ENCODE peak calls at places on chromosomes 12 and 14, in seven cellular contexts. B is activated naive CD8-positive, alpha-beta T cell treated with anti-CD3 and anti-CD28 coated beads, Interleukin-2, amount 50 U/mL, for 24 hours; Q is NCI-H1092 treated with DMSO at 0.1 percent for 48 hours; F is neuronal stem cell; Y is lower leg skin; G is NCI-H1930; J is GM23248. Z is an unnamed sample.

GRCh38 chr14:50312734-50313054 is 570 bp downstream of the DMAC2L start:
- DNase-seq in B (no peak), Q (peak), F (no peak), Y (no peak), G (no peak), J (no peak), Z (no peak)

GRCh38 chr14:103404032-103404918 is 19.1 kb downstream of the MARK3 start:
- DNase-seq in B (no peak), Q (no peak), F (no peak), Y (no peak), G (no peak), J (peak), Z (no peak)

GRCh38 chr12:97794335-97794734 is 331.7 kb downstream of the RMST start:
- DNase-seq in B (no peak), Q (no peak), F (no peak), Y (no peak), G (no peak), J (no peak), Z (no peak)

GRCh38 chr12:13234045-13234641 is 37.6 kb downstream of the EMP1 start:
- DNase-seq in B (no peak), Q (peak), F (peak), Y (no peak), G (no peak), J (peak), Z (peak)

GRCh38 chr12:14893471-14894250 is 8.0 kb upstream of the MGP start:
- DNase-seq in B (no peak), Q (no peak), F (no peak), Y (no peak), G (no peak), J (no peak), Z (peak)

GRCh38 chr12:79673334-79673733 is 17.4 kb downstream of the PAWR start:
- DNase-seq in B (no peak), Q (peak), F (no peak), Y (no peak), G (no peak), J (no peak), Z (no peak)

GRCh38 chr14:104770851-104771272 is 17.9 kb downstream of the SIVA1 start:
- DNase-seq in B (peak), Q (no peak), F (no peak), Y (no peak), G (no peak), J (peak), Z (no peak)

GRCh38 chr12:95279835-95280234 is 62.2 kb downstream of the VEZT start:
- DNase-seq in B (no peak), Q (no peak), F (no peak), Y (no peak), G (no peak), J (no peak), Z (no peak)

GRCh38 chr12:96034631-96035282 is 630 bp downstream of the LTA4H start:
- DNase-seq in B (no peak), Q (no peak), F (peak), Y (no peak), G (no peak), J (peak), Z (peak)

GRCh38 chr12:57627504-57628279 is 5.3 kb downstream of the B4GALNT1 start:
- DNase-seq in B (peak), Q (no peak), F (no peak), Y (peak), G (no peak), J (no peak), Z (no peak)

GRCh38 chr14:52906141-52906601 is 44.7 kb downstream of the FERMT2 start:
- DNase-seq in B (no peak), Q (no peak), F (no peak), Y (no peak), G (no peak), J (peak), Z (peak)

GRCh38 chr12:132362966-132363660 is 33.7 kb upstream of the GALNT9 start:
- DNase-seq in B (no peak), Q (no peak), F (no peak), Y (no peak), G (no peak), J (no peak), Z (no peak)

GRCh38 chr12:51082561-51083139 is 746 bp downstream of the CSRNP2 start:
- DNase-seq in B (peak), Q (peak), F (no peak), Y (no peak), G (no peak), J (peak), Z (peak)

GRCh38 chr12:7472060-7472459 is 28.1 kb upstream of the CD163L1 start:
- DNase-seq in B (no peak), Q (no peak), F (no peak), Y (no peak), G (no peak), J (no peak), Z (no peak)

GRCh38 chr12:4270670-4271432 is 2.7 kb upstream of the CCND2 start:
- DNase-seq in B (peak), Q (no peak), F (peak), Y (peak), G (no peak), J (peak), Z (no peak)

GRCh38 chr12:51752490-51752889 is 96.0 kb downstream of the FIGNL2 start:
- DNase-seq in B (no peak), Q (no peak), F (peak), Y (no peak), G (no peak), J (peak), Z (peak)

GRCh38 chr12:95532851-95533250 is 18.4 kb downstream of the USP44 start:
- DNase-seq in B (peak), Q (no peak), F (no peak), Y (no peak), G (no peak), J (peak), Z (peak)

GRCh38 chr12:103657331-103657730 is 70.3 kb downstream of the STAB2 start:
- DNase-seq in B (no peak), Q (no peak), F (no peak), Y (no peak), G (no peak), J (peak), Z (peak)

GRCh38 chr12:130775953-130776856 is 60.1 kb upstream of the RIMBP2 start:
- DNase-seq in B (peak), Q (peak), F (no peak), Y (no peak), G (no peak), J (peak), Z (peak)

GRCh38 chr14:83164591-83164990 is 1630.9 kb upstream of the SEL1L start:
- DNase-seq in B (no peak), Q (no peak), F (no peak), Y (no peak), G (no peak), J (no peak), Z (no peak)

GRCh38 chr12:124992874-124993567 is 424 bp upstream of the BRI3BP start:
- DNase-seq in B (peak), Q (peak), F (peak), Y (no peak), G (peak), J (peak), Z (peak)

GRCh38 chr14:102760485-102761193 is 16.6 kb upstream of the TRAF3 start:
- DNase-seq in B (no peak), Q (no peak), F (no peak), Y (no peak), G (no peak), J (no peak), Z (no peak)

GRCh38 chr12:30622509-30622908 is 73.2 kb downstream of the IPO8 start:
- DNase-seq in B (no peak), Q (no peak), F (no peak), Y (no peak), G (no peak), J (peak), Z (peak)

GRCh38 chr12:25714219-25714984 is 161.3 kb upstream of the LMNTD1 start:
- DNase-seq in B (no peak), Q (no peak), F (no peak), Y (no peak), G (no peak), J (peak), Z (no peak)

GRCh38 chr12:125113263-125113662 is 48.0 kb downstream of the AACS start:
- DNase-seq in B (no peak), Q (no peak), F (no peak), Y (no peak), G (no peak), J (no peak), Z (no peak)

GRCh38 chr12:7782055-7782454 is 7.1 kb upstream of the NANOG start:
- DNase-seq in B (no peak), Q (no peak), F (no peak), Y (no peak), G (no peak), J (no peak), Z (no peak)

GRCh38 chr12:121093487-121093891 is 39.2 kb upstream of the P2RX7 start:
- DNase-seq in B (no peak), Q (no peak), F (no peak), Y (no peak), G (no peak), J (no peak), Z (no peak)

Z was measured in fibroblast of lung.